ENCODE peak calls at places on chromosomes 16 and 17, in four cellular contexts. P is NCI-H2171 treated with DMSO at 0.1 percent for 48 hours, Z is NCI-H446 treated with DMSO at 0.1 percent for 48 hours, W is anterior cingulate cortex. D is an unnamed sample.

GRCh38 chr17:43338886-43339516 is 59.8 kb upstream of the ARL4D start:
- DNase-seq in Z (peak; percentile 29), W (peak; percentile 45), P (peak; percentile 79), D (peak; percentile 89)

GRCh38 chr16:67000384-67001158 is 12.2 kb downstream of the CES4A start:
- DNase-seq in W (peak; percentile 68), P (peak; percentile 73), Z (no peak), D (peak; percentile 42)

GRCh38 chr17:43720311-43721060 is 38.1 kb downstream of the SOST start:
- DNase-seq in W (peak; percentile 64), Z (no peak), P (peak; percentile 19), D (peak; percentile 75)

GRCh38 chr17:2387086-2388019 is 13.5 kb downstream of the MNT start:
- DNase-seq in Z (no peak), W (no peak), P (no peak), D (no peak)

GRCh38 chr16:63735456-63735855 is 1386.4 kb downstream of the CDH11 start:
- DNase-seq in P (no peak), Z (no peak), W (no peak), D (no peak)

GRCh38 chr17:19717031-19717360 is 612 bp upstream of the SLC47A2 start:
- DNase-seq in W (no peak), Z (no peak), P (no peak), D (no peak)

GRCh38 chr17:56978441-56979090 is 635 bp downstream of the SCPEP1 start:
- DNase-seq in Z (no peak), P (no peak), W (no peak), D (peak; percentile 74)

GRCh38 chr17:55177159-55177913 is 87.4 kb upstream of the HLF start:
- DNase-seq in P (peak; percentile 97), Z (no peak), W (no peak), D (no peak)

GRCh38 chr17:39659286-39660010 is 5.7 kb upstream of the TCAP start:
- DNase-seq in W (no peak), Z (no peak), P (no peak), D (peak; percentile 51)

GRCh38 chr16:72474511-72475123 is 302.7 kb upstream of the PMFBP1 start:
- DNase-seq in Z (no peak), P (no peak), W (no peak), D (peak; percentile 66)

GRCh38 chr16:88773812-88774291 is 11.2 kb downstream of the PIEZO1 start:
- DNase-seq in Z (no peak), W (no peak), P (no peak), D (no peak)

GRCh38 chr17:40349477-40350409 is 14.8 kb downstream of the GJD3 start:
- DNase-seq in W (no peak), P (no peak), Z (no peak), D (no peak)

GRCh38 chr17:12137859-12138258 is 117.2 kb downstream of the MAP2K4 start:
- DNase-seq in Z (no peak), P (no peak), W (no peak), D (no peak)

GRCh38 chr16:59899940-59900339 is 1165.8 kb upstream of the GOT2 start:
- DNase-seq in W (no peak), P (no peak), Z (no peak), D (no peak)

GRCh38 chr17:18966831-18967624 is 15.1 kb downstream of the SLC5A10 start:
- DNase-seq in Z (no peak), P (peak; percentile 88), W (no peak), D (no peak)